ENCODE peak calls at places on chromosomes 13 and 19, in six cellular contexts. One of them, this sample, is unnamed.

GRCh38 chr19:6047741-6048231 is 62.5 kb downstream of the RFX2 start:
- DNase-seq in NCI-H1092: peak
- DNase-seq in stimulated activated naive CD4-positive, alpha-beta T cell treated with Interleukin-2 at 50 U/mL for 16 hours: no peak
- DNase-seq in pulmonary artery endothelial cell: no peak
- DNase-seq in C1 segment of cervical spinal cord: no peak
- DNase-seq in left ventricle myocardium inferior: no peak
- DNase-seq in this sample: peak

GRCh38 chr13:45073809-45074208 is 46.5 kb upstream of the GTF2F2 start:
- DNase-seq in stimulated activated naive CD4-positive, alpha-beta T cell treated with Interleukin-2 at 50 U/mL for 16 hours: no peak
- DNase-seq in NCI-H1092: no peak
- DNase-seq in pulmonary artery endothelial cell: no peak
- DNase-seq in left ventricle myocardium inferior: no peak
- DNase-seq in C1 segment of cervical spinal cord: no peak
- DNase-seq in this sample: peak

GRCh38 chr19:58548859-58549663 is 5.2 kb downstream of the TRIM28 start:
- DNase-seq in stimulated activated naive CD4-positive, alpha-beta T cell treated with Interleukin-2 at 50 U/mL for 16 hours: no peak
- DNase-seq in pulmonary artery endothelial cell: no peak
- DNase-seq in NCI-H1092: no peak
- DNase-seq in left ventricle myocardium inferior: no peak
- DNase-seq in C1 segment of cervical spinal cord: no peak
- DNase-seq in this sample: no peak

GRCh38 chr19:1087813-1088418 is 7.3 kb downstream of the POLR2E start:
- DNase-seq in C1 segment of cervical spinal cord: no peak
- DNase-seq in left ventricle myocardium inferior: no peak
- DNase-seq in stimulated activated naive CD4-positive, alpha-beta T cell treated with Interleukin-2 at 50 U/mL for 16 hours: no peak
- DNase-seq in pulmonary artery endothelial cell: no peak
- DNase-seq in NCI-H1092: no peak
- DNase-seq in this sample: no peak

GRCh38 chr19:54335164-54335563 is 3.8 kb downstream of the LILRA4 start:
- DNase-seq in left ventricle myocardium inferior: no peak
- DNase-seq in NCI-H1092: no peak
- DNase-seq in C1 segment of cervical spinal cord: no peak
- DNase-seq in stimulated activated naive CD4-positive, alpha-beta T cell treated with Interleukin-2 at 50 U/mL for 16 hours: no peak
- DNase-seq in pulmonary artery endothelial cell: no peak
- DNase-seq in this sample: no peak

GRCh38 chr13:40048551-40048950 is 393.1 kb downstream of the COG6 start:
- DNase-seq in left ventricle myocardium inferior: no peak
- DNase-seq in C1 segment of cervical spinal cord: no peak
- DNase-seq in stimulated activated naive CD4-positive, alpha-beta T cell treated with Interleukin-2 at 50 U/mL for 16 hours: no peak
- DNase-seq in pulmonary artery endothelial cell: no peak
- DNase-seq in NCI-H1092: no peak
- DNase-seq in this sample: no peak

GRCh38 chr19:4831351-4832340 is at the start of gene TICAM1:
- DNase-seq in NCI-H1092: no peak
- DNase-seq in left ventricle myocardium inferior: peak
- DNase-seq in pulmonary artery endothelial cell: no peak
- DNase-seq in stimulated activated naive CD4-positive, alpha-beta T cell treated with Interleukin-2 at 50 U/mL for 16 hours: peak
- DNase-seq in C1 segment of cervical spinal cord: no peak
- DNase-seq in this sample: peak

GRCh38 chr19:40604647-40605200 is 3.6 kb downstream of the LTBP4 start:
- DNase-seq in stimulated activated naive CD4-positive, alpha-beta T cell treated with Interleukin-2 at 50 U/mL for 16 hours: peak
- DNase-seq in C1 segment of cervical spinal cord: no peak
- DNase-seq in NCI-H1092: no peak
- DNase-seq in left ventricle myocardium inferior: no peak
- DNase-seq in pulmonary artery endothelial cell: no peak
- DNase-seq in this sample: no peak

GRCh38 chr19:8001995-8002849 is 3.2 kb downstream of the ELAVL1 start:
- DNase-seq in NCI-H1092: no peak
- DNase-seq in C1 segment of cervical spinal cord: peak
- DNase-seq in stimulated activated naive CD4-positive, alpha-beta T cell treated with Interleukin-2 at 50 U/mL for 16 hours: peak
- DNase-seq in left ventricle myocardium inferior: peak
- DNase-seq in pulmonary artery endothelial cell: peak
- DNase-seq in this sample: peak

GRCh38 chr13:31629085-31629785 is 110.1 kb upstream of the RXFP2 start:
- DNase-seq in left ventricle myocardium inferior: no peak
- DNase-seq in NCI-H1092: no peak
- DNase-seq in stimulated activated naive CD4-positive, alpha-beta T cell treated with Interleukin-2 at 50 U/mL for 16 hours: no peak
- DNase-seq in C1 segment of cervical spinal cord: no peak
- DNase-seq in pulmonary artery endothelial cell: no peak
- DNase-seq in this sample: no peak

GRCh38 chr19:1232231-1232637 is 5.6 kb downstream of the CBARP start:
- DNase-seq in NCI-H1092: no peak
- DNase-seq in pulmonary artery endothelial cell: no peak
- DNase-seq in stimulated activated naive CD4-positive, alpha-beta T cell treated with Interleukin-2 at 50 U/mL for 16 hours: no peak
- DNase-seq in left ventricle myocardium inferior: no peak
- DNase-seq in C1 segment of cervical spinal cord: no peak
- DNase-seq in this sample: no peak

GRCh38 chr13:112688560-112689497 is 1.0 kb upstream of the ATP11A start:
- DNase-seq in pulmonary artery endothelial cell: no peak
- DNase-seq in stimulated activated naive CD4-positive, alpha-beta T cell treated with Interleukin-2 at 50 U/mL for 16 hours: peak
- DNase-seq in left ventricle myocardium inferior: no peak
- DNase-seq in C1 segment of cervical spinal cord: peak
- DNase-seq in NCI-H1092: no peak
- DNase-seq in this sample: no peak

GRCh38 chr19:19817357-19817756 is 4.2 kb downstream of the ZNF506 start:
- DNase-seq in pulmonary artery endothelial cell: no peak
- DNase-seq in left ventricle myocardium inferior: no peak
- DNase-seq in stimulated activated naive CD4-positive, alpha-beta T cell treated with Interleukin-2 at 50 U/mL for 16 hours: peak
- DNase-seq in NCI-H1092: no peak
- DNase-seq in C1 segment of cervical spinal cord: no peak
- DNase-seq in this sample: no peak

GRCh38 chr19:5200844-5201243 is 139.8 kb downstream of the PTPRS start:
- DNase-seq in C1 segment of cervical spinal cord: no peak
- DNase-seq in left ventricle myocardium inferior: no peak
- DNase-seq in NCI-H1092: no peak
- DNase-seq in pulmonary artery endothelial cell: no peak
- DNase-seq in stimulated activated naive CD4-positive, alpha-beta T cell treated with Interleukin-2 at 50 U/mL for 16 hours: no peak
- DNase-seq in this sample: no peak

GRCh38 chr19:11018179-11018578 is 57.3 kb downstream of the SMARCA4 start:
- DNase-seq in stimulated activated naive CD4-positive, alpha-beta T cell treated with Interleukin-2 at 50 U/mL for 16 hours: no peak
- DNase-seq in NCI-H1092: no peak
- DNase-seq in left ventricle myocardium inferior: no peak
- DNase-seq in C1 segment of cervical spinal cord: no peak
- DNase-seq in pulmonary artery endothelial cell: no peak
- DNase-seq in this sample: no peak

GRCh38 chr13:98443329-98443728 is 133.6 kb downstream of the STK24 start:
- DNase-seq in left ventricle myocardium inferior: no peak
- DNase-seq in stimulated activated naive CD4-positive, alpha-beta T cell treated with Interleukin-2 at 50 U/mL for 16 hours: no peak
- DNase-seq in C1 segment of cervical spinal cord: no peak
- DNase-seq in pulmonary artery endothelial cell: no peak
- DNase-seq in NCI-H1092: no peak
- DNase-seq in this sample: peak

GRCh38 chr19:11196406-11197287 is 698 bp downstream of the KANK2 start:
- DNase-seq in C1 segment of cervical spinal cord: no peak
- DNase-seq in left ventricle myocardium inferior: peak
- DNase-seq in stimulated activated naive CD4-positive, alpha-beta T cell treated with Interleukin-2 at 50 U/mL for 16 hours: no peak
- DNase-seq in pulmonary artery endothelial cell: no peak
- DNase-seq in NCI-H1092: no peak
- DNase-seq in this sample: peak

GRCh38 chr13:112893570-112894422 is 75.2 kb upstream of the MCF2L start:
- DNase-seq in stimulated activated naive CD4-positive, alpha-beta T cell treated with Interleukin-2 at 50 U/mL for 16 hours: no peak
- DNase-seq in left ventricle myocardium inferior: no peak
- DNase-seq in C1 segment of cervical spinal cord: no peak
- DNase-seq in NCI-H1092: peak
- DNase-seq in pulmonary artery endothelial cell: no peak
- DNase-seq in this sample: peak

GRCh38 chr13:93505104-93505952 is 278.7 kb downstream of the GPC6 start:
- DNase-seq in C1 segment of cervical spinal cord: no peak
- DNase-seq in pulmonary artery endothelial cell: no peak
- DNase-seq in NCI-H1092: no peak
- DNase-seq in stimulated activated naive CD4-positive, alpha-beta T cell treated with Interleukin-2 at 50 U/mL for 16 hours: no peak
- DNase-seq in left ventricle myocardium inferior: no peak
- DNase-seq in this sample: no peak

GRCh38 chr13:112506046-112506445 is 81.9 kb downstream of the TUBGCP3 start:
- DNase-seq in pulmonary artery endothelial cell: no peak
- DNase-seq in stimulated activated naive CD4-positive, alpha-beta T cell treated with Interleukin-2 at 50 U/mL for 16 hours: no peak
- DNase-seq in C1 segment of cervical spinal cord: no peak
- DNase-seq in NCI-H1092: no peak
- DNase-seq in left ventricle myocardium inferior: no peak
- DNase-seq in this sample: no peak

GRCh38 chr13:41956272-41956671 is 4.6 kb downstream of the VWA8 start:
- DNase-seq in C1 segment of cervical spinal cord: no peak
- DNase-seq in NCI-H1092: no peak
- DNase-seq in left ventricle myocardium inferior: no peak
- DNase-seq in stimulated activated naive CD4-positive, alpha-beta T cell treated with Interleukin-2 at 50 U/mL for 16 hours: no peak
- DNase-seq in pulmonary artery endothelial cell: no peak
- DNase-seq in this sample: no peak

GRCh38 chr19:20612711-20613316 is 47.2 kb upstream of the ZNF737 start:
- DNase-seq in NCI-H1092: no peak
- DNase-seq in pulmonary artery endothelial cell: no peak
- DNase-seq in stimulated activated naive CD4-positive, alpha-beta T cell treated with Interleukin-2 at 50 U/mL for 16 hours: no peak
- DNase-seq in C1 segment of cervical spinal cord: no peak
- DNase-seq in left ventricle myocardium inferior: no peak
- DNase-seq in this sample: no peak

GRCh38 chr19:5424192-5424973 is 30.8 kb upstream of the ZNRF4 start:
- DNase-seq in NCI-H1092: no peak
- DNase-seq in pulmonary artery endothelial cell: no peak
- DNase-seq in stimulated activated naive CD4-positive, alpha-beta T cell treated with Interleukin-2 at 50 U/mL for 16 hours: no peak
- DNase-seq in left ventricle myocardium inferior: no peak
- DNase-seq in C1 segment of cervical spinal cord: no peak
- DNase-seq in this sample: peak

GRCh38 chr13:42000836-42001235 is 39.9 kb upstream of the VWA8 start:
- DNase-seq in C1 segment of cervical spinal cord: no peak
- DNase-seq in stimulated activated naive CD4-positive, alpha-beta T cell treated with Interleukin-2 at 50 U/mL for 16 hours: no peak
- DNase-seq in left ventricle myocardium inferior: no peak
- DNase-seq in pulmonary artery endothelial cell: no peak
- DNase-seq in NCI-H1092: no peak
- DNase-seq in this sample: no peak

GRCh38 chr13:89862691-89863036 is 1484.8 kb upstream of the MIR17HG start:
- DNase-seq in left ventricle myocardium inferior: no peak
- DNase-seq in NCI-H1092: no peak
- DNase-seq in stimulated activated naive CD4-positive, alpha-beta T cell treated with Interleukin-2 at 50 U/mL for 16 hours: no peak
- DNase-seq in pulmonary artery endothelial cell: no peak
- DNase-seq in C1 segment of cervical spinal cord: no peak
- DNase-seq in this sample: no peak

GRCh38 chr13:99878921-99879610 is 92.5 kb downstream of the ZIC5 start:
- DNase-seq in pulmonary artery endothelial cell: no peak
- DNase-seq in stimulated activated naive CD4-positive, alpha-beta T cell treated with Interleukin-2 at 50 U/mL for 16 hours: no peak
- DNase-seq in left ventricle myocardium inferior: no peak
- DNase-seq in NCI-H1092: no peak
- DNase-seq in C1 segment of cervical spinal cord: no peak
- DNase-seq in this sample: no peak

GRCh38 chr13:98921786-98922185 is 56.1 kb downstream of the DOCK9 start:
- DNase-seq in stimulated activated naive CD4-positive, alpha-beta T cell treated with Interleukin-2 at 50 U/mL for 16 hours: no peak
- DNase-seq in NCI-H1092: no peak
- DNase-seq in pulmonary artery endothelial cell: no peak
- DNase-seq in C1 segment of cervical spinal cord: peak
- DNase-seq in left ventricle myocardium inferior: no peak
- DNase-seq in this sample: no peak

GRCh38 chr19:5392476-5392875 is 51.9 kb upstream of the PTPRS start:
- DNase-seq in NCI-H1092: no peak
- DNase-seq in pulmonary artery endothelial cell: no peak
- DNase-seq in left ventricle myocardium inferior: no peak
- DNase-seq in C1 segment of cervical spinal cord: no peak
- DNase-seq in stimulated activated naive CD4-positive, alpha-beta T cell treated with Interleukin-2 at 50 U/mL for 16 hours: no peak
- DNase-seq in this sample: no peak

GRCh38 chr13:60931858-60932546 is 483.6 kb downstream of the PCDH20 start:
- DNase-seq in stimulated activated naive CD4-positive, alpha-beta T cell treated with Interleukin-2 at 50 U/mL for 16 hours: no peak
- DNase-seq in NCI-H1092: no peak
- DNase-seq in pulmonary artery endothelial cell: no peak
- DNase-seq in C1 segment of cervical spinal cord: no peak
- DNase-seq in left ventricle myocardium inferior: no peak
- DNase-seq in this sample: no peak

GRCh38 chr19:1921825-1922224 is 16.6 kb downstream of the ADAT3 start:
- DNase-seq in pulmonary artery endothelial cell: no peak
- DNase-seq in left ventricle myocardium inferior: no peak
- DNase-seq in stimulated activated naive CD4-positive, alpha-beta T cell treated with Interleukin-2 at 50 U/mL for 16 hours: no peak
- DNase-seq in C1 segment of cervical spinal cord: no peak
- DNase-seq in NCI-H1092: no peak
- DNase-seq in this sample: no peak

GRCh38 chr19:38686530-38686888 is 39.1 kb downstream of the ACTN4 start:
- DNase-seq in pulmonary artery endothelial cell: no peak
- DNase-seq in NCI-H1092: no peak
- DNase-seq in stimulated activated naive CD4-positive, alpha-beta T cell treated with Interleukin-2 at 50 U/mL for 16 hours: peak
- DNase-seq in C1 segment of cervical spinal cord: no peak
- DNase-seq in left ventricle myocardium inferior: no peak
- DNase-seq in this sample: no peak

GRCh38 chr19:53879145-53880037 is 2.6 kb upstream of the PRKCG start:
- DNase-seq in left ventricle myocardium inferior: peak
- DNase-seq in pulmonary artery endothelial cell: peak
- DNase-seq in NCI-H1092: peak
- DNase-seq in stimulated activated naive CD4-positive, alpha-beta T cell treated with Interleukin-2 at 50 U/mL for 16 hours: peak
- DNase-seq in C1 segment of cervical spinal cord: peak
- DNase-seq in this sample: peak

GRCh38 chr13:84279166-84279565 is 396.9 kb upstream of the SLITRK1 start:
- DNase-seq in C1 segment of cervical spinal cord: no peak
- DNase-seq in NCI-H1092: no peak
- DNase-seq in left ventricle myocardium inferior: no peak
- DNase-seq in stimulated activated naive CD4-positive, alpha-beta T cell treated with Interleukin-2 at 50 U/mL for 16 hours: no peak
- DNase-seq in pulmonary artery endothelial cell: no peak
- DNase-seq in this sample: no peak

This sample was measured in BE2C.